ENCODE peak calls at places on chromosomes 12 and 14, in six cellular contexts. T is pancreas, A is foreskin fibroblast, B is left ventricle myocardium inferior, E is GM23338, H is lower lobe of right lung. P is an unnamed sample.

GRCh38 chr12:42502671-42503070 is 86.9 kb downstream of the PRICKLE1 start:
- DNase-seq in E (no peak), T (no peak), A (no peak), B (no peak), H (no peak), P (no peak)

GRCh38 chr14:34462132-34462893 is at the start of gene SPTSSA:
- DNase-seq in B (peak), T (peak), E (peak), A (peak), H (peak), P (peak)

GRCh38 chr12:75269209-75269608 is 59.6 kb upstream of the KCNC2 start:
- DNase-seq in B (no peak), A (no peak), E (no peak), H (no peak), T (no peak), P (no peak)

GRCh38 chr12:25997401-25997973 is 39.0 kb downstream of the RASSF8 start:
- DNase-seq in E (peak), T (no peak), H (no peak), B (no peak), A (peak), P (peak)

GRCh38 chr14:94542811-94543449 is 18.3 kb upstream of the SERPINA4 start:
- DNase-seq in T (no peak), E (no peak), B (no peak), A (no peak), H (no peak), P (no peak)

GRCh38 chr14:72755766-72756165 is 138.1 kb downstream of the DPF3 start:
- DNase-seq in E (no peak), T (no peak), B (no peak), H (no peak), A (no peak), P (no peak)

GRCh38 chr12:108980831-108981618 is 39.8 kb downstream of the SVOP start:
- DNase-seq in H (no peak), E (peak), B (peak), A (peak), T (no peak), P (no peak)

GRCh38 chr14:50357124-50357523 is 39.6 kb downstream of the CDKL1 start:
- DNase-seq in A (no peak), B (no peak), E (no peak), H (no peak), T (no peak), P (no peak)

GRCh38 chr14:93041002-93041401 is 74.7 kb downstream of the ITPK1 start:
- DNase-seq in T (no peak), E (peak), B (no peak), H (no peak), A (no peak), P (no peak)

GRCh38 chr12:22283006-22283506 is 51.5 kb downstream of the ST8SIA1 start:
- DNase-seq in H (no peak), B (no peak), E (no peak), A (peak), T (no peak), P (peak)

GRCh38 chr14:56709201-56709600 is 101.1 kb downstream of the OTX2 start:
- DNase-seq in H (no peak), A (no peak), T (no peak), B (no peak), E (no peak), P (no peak)

GRCh38 chr14:99822800-99823455 is 29.7 kb downstream of the EML1 start:
- DNase-seq in A (no peak), E (no peak), T (no peak), H (no peak), B (no peak), P (no peak)

GRCh38 chr14:70641548-70642312 is at the start of gene TTC9:
- DNase-seq in A (no peak), T (peak), B (peak), H (peak), E (peak), P (no peak)

GRCh38 chr12:110693731-110694130 is 4.8 kb upstream of the HVCN1 start:
- DNase-seq in E (no peak), T (no peak), B (peak), A (peak), H (peak), P (no peak)

GRCh38 chr12:124906606-124907261 is 7.7 kb downstream of the UBC start:
- DNase-seq in H (peak), T (peak), A (peak), B (peak), E (peak), P (peak)

GRCh38 chr12:39872425-39872824 is 233.5 kb downstream of the SLC2A13 start:
- DNase-seq in B (no peak), T (no peak), E (no peak), A (no peak), H (no peak), P (no peak)

GRCh38 chr14:70315942-70316341 is 43.5 kb downstream of the COX16 start:
- DNase-seq in T (no peak), B (no peak), H (no peak), E (no peak), A (no peak), P (peak)

GRCh38 chr12:127911289-127911688 is 355.7 kb upstream of the TMEM132C start:
- DNase-seq in T (no peak), E (no peak), B (no peak), A (no peak), H (no peak), P (no peak)

GRCh38 chr12:48997719-48998496 is 1.3 kb downstream of the DDN start:
- DNase-seq in A (no peak), T (peak), B (no peak), H (no peak), E (peak), P (no peak)

GRCh38 chr12:52069410-52070242 is at the start of gene ATG101:
- DNase-seq in B (peak), A (peak), T (peak), H (peak), E (peak), P (peak)

GRCh38 chr14:92362781-92363235 is 39.8 kb downstream of the SLC24A4 start:
- DNase-seq in H (no peak), E (no peak), A (peak), T (no peak), B (no peak), P (no peak)

GRCh38 chr12:114920828-114921579 is 237.0 kb upstream of the TBX3 start:
- DNase-seq in E (no peak), A (peak), T (no peak), B (no peak), H (no peak), P (no peak)

GRCh38 chr14:50040401-50040775 is 76.0 kb downstream of the VCPKMT start:
- DNase-seq in T (no peak), B (no peak), H (no peak), A (no peak), E (no peak), P (peak)

GRCh38 chr12:68392376-68392775 is 60.2 kb upstream of the MDM1 start:
- DNase-seq in H (no peak), T (no peak), B (no peak), E (no peak), A (no peak), P (no peak)

GRCh38 chr12:85825751-85826150 is 10.5 kb downstream of the RASSF9 start:
- DNase-seq in E (no peak), H (no peak), T (no peak), B (no peak), A (no peak), P (peak)

GRCh38 chr12:107586256-107586970 is 99.2 kb upstream of the PWP1 start:
- DNase-seq in H (no peak), B (no peak), T (no peak), A (no peak), E (no peak), P (no peak)

GRCh38 chr12:132806857-132807256 is 21.8 kb downstream of the GOLGA3 start:
- DNase-seq in T (peak), A (no peak), B (no peak), E (no peak), H (no peak), P (no peak)

GRCh38 chr14:64721391-64721791 is 17.2 kb downstream of the PLEKHG3 start:
- DNase-seq in E (no peak), B (no peak), T (peak), A (peak), H (no peak), P (no peak)

GRCh38 chr12:52221912-52222457 is 11.1 kb upstream of the KRT7 start:
- DNase-seq in E (peak), T (peak), A (peak), H (no peak), B (peak), P (peak)

GRCh38 chr12:91954326-91954725 is 191.3 kb downstream of the BTG1 start:
- DNase-seq in T (no peak), B (no peak), A (no peak), H (no peak), E (no peak), P (no peak)

GRCh38 chr12:11976005-11976404 is 94.7 kb upstream of the BCL2L14 start:
- DNase-seq in H (no peak), B (no peak), E (no peak), T (no peak), A (no peak), P (no peak)

GRCh38 chr12:11978985-11979384 is 91.8 kb upstream of the BCL2L14 start:
- DNase-seq in A (peak), T (no peak), H (no peak), B (no peak), E (no peak), P (peak)

GRCh38 chr12:11980133-11980532 is 90.6 kb upstream of the BCL2L14 start:
- DNase-seq in H (no peak), T (no peak), B (no peak), E (no peak), A (no peak), P (no peak)

GRCh38 chr12:11986165-11986564 is 84.6 kb upstream of the BCL2L14 start:
- DNase-seq in A (no peak), E (no peak), H (no peak), T (no peak), B (no peak), P (peak)

GRCh38 chr12:11981174-11981733 is 89.5 kb upstream of the BCL2L14 start:
- DNase-seq in E (no peak), H (no peak), A (no peak), B (no peak), T (no peak), P (peak)
- TF ChIP-seq CTCF in E (no peak), H (no peak), A (no peak), B (no peak), T (no peak), P (no peak)

GRCh38 chr14:102498005-102498677 is 11.4 kb downstream of the ANKRD9 start:
- DNase-seq in T (no peak), A (no peak), E (peak), B (no peak), H (no peak), P (no peak)
- H3K4me3 ChIP-seq in T (no peak), A (no peak), E (no peak), B (no peak), H (no peak), P (no peak)

GRCh38 chr12:54936736-54937135 is 47.8 kb downstream of the TESPA1 start:
- DNase-seq in B (no peak), H (no peak), A (no peak), E (no peak), T (no peak), P (peak)

GRCh38 chr12:54937376-54937775 is 47.2 kb downstream of the TESPA1 start:
- DNase-seq in E (no peak), A (no peak), T (no peak), H (no peak), B (no peak), P (peak)

GRCh38 chr12:54933381-54933780 is 51.2 kb downstream of the TESPA1 start:
- DNase-seq in T (no peak), B (no peak), E (no peak), H (no peak), A (peak), P (peak)

GRCh38 chr12:54934419-54934818 is 50.1 kb downstream of the TESPA1 start:
- DNase-seq in A (no peak), T (no peak), E (no peak), H (no peak), B (no peak), P (no peak)

GRCh38 chr12:54935235-54935951 is 49.2 kb downstream of the TESPA1 start:
- DNase-seq in T (no peak), B (no peak), E (no peak), H (no peak), A (peak), P (peak)
- TF ChIP-seq CTCF in T (no peak), B (no peak), E (peak), H (no peak), A (no peak), P (peak)

GRCh38 chr12:3300833-3301401 is 190.1 kb upstream of the PRMT8 start:
- DNase-seq in A (no peak), E (peak), B (no peak), T (peak), H (no peak), P (no peak)
- H3K4me3 ChIP-seq in A (no peak), E (no peak), B (no peak), T (no peak), H (no peak), P (no peak)

GRCh38 chr14:60184597-60185555 is 19.7 kb upstream of the DHRS7 start:
- DNase-seq in T (no peak), E (no peak), A (peak), B (no peak), H (no peak), P (no peak)
- TF ChIP-seq CTCF in T (no peak), E (no peak), A (no peak), B (peak), H (no peak), P (no peak)

GRCh38 chr12:1932264-1932777 is 13.9 kb upstream of the CACNA2D4 start:
- DNase-seq in E (no peak), H (peak), T (no peak), A (no peak), B (peak), P (no peak)

GRCh38 chr12:1930816-1931597 is 12.6 kb upstream of the CACNA2D4 start:
- DNase-seq in H (no peak), A (no peak), T (no peak), B (no peak), E (no peak), P (no peak)

GRCh38 chr12:1929985-1930815 is 11.7 kb upstream of the CACNA2D4 start:
- DNase-seq in B (no peak), T (no peak), A (no peak), H (no peak), E (no peak), P (no peak)

GRCh38 chr12:1933342-1933992 is 15.0 kb upstream of the CACNA2D4 start:
- DNase-seq in B (no peak), T (no peak), A (no peak), H (no peak), E (no peak), P (no peak)

GRCh38 chr12:1931642-1932041 is 13.2 kb upstream of the CACNA2D4 start:
- DNase-seq in E (no peak), A (no peak), H (no peak), T (no peak), B (no peak), P (no peak)
- H3K4me3 ChIP-seq in E (no peak), A (no peak), H (no peak), T (no peak), B (no peak), P (no peak)

P was measured in epithelial cell of esophagus.